ENCODE peak calls at places on chromosomes 2 and 18, in eight cellular contexts. I is uterus; F is kidney; L is mesendoderm; H is CD4-positive, alpha-beta memory T cell; T is left ventricle myocardium inferior; O is hepatocyte; X is small intestine. Y is an unnamed sample.

GRCh38 chr2:28449489-28450395 is 46.1 kb upstream of the PLB1 start:
- DNase-seq in O (peak; percentile 63), H (no peak), X (no peak), L (peak; percentile 71), I (no peak), T (no peak), F (no peak), Y (no peak)

GRCh38 chr18:25538175-25538922 is 186.4 kb upstream of the ZNF521 start:
- DNase-seq in X (no peak), H (no peak), I (no peak), F (no peak), L (no peak), T (no peak), O (no peak), Y (no peak)

GRCh38 chr18:9838144-9838877 is 47.5 kb upstream of the TXNDC2 start:
- DNase-seq in L (peak; percentile 99), O (peak; percentile 53), F (no peak), T (no peak), H (no peak), I (peak; percentile 37), X (no peak), Y (no peak)

GRCh38 chr2:53859354-53860159 is at the start of gene GPR75:
- DNase-seq in O (peak; percentile 10), X (peak; percentile 9), H (no peak), T (peak; percentile 29), F (peak; percentile 78), I (peak; percentile 20), L (peak; percentile 41), Y (no peak)

GRCh38 chr2:102027703-102028059 is 35.9 kb downstream of the IL1R2 start:
- DNase-seq in X (no peak), H (no peak), O (no peak), T (no peak), F (no peak), I (no peak), L (no peak), Y (no peak)

GRCh38 chr2:113116100-113116958 is 11.1 kb upstream of the IL1RN start:
- DNase-seq in T (no peak), L (no peak), O (no peak), H (no peak), X (no peak), I (no peak), F (no peak), Y (no peak)

GRCh38 chr2:227745594-227745993 is at the start of gene SCYGR8:
- DNase-seq in I (no peak), F (no peak), T (no peak), X (no peak), L (no peak), O (no peak), H (no peak), Y (no peak)

GRCh38 chr2:54671875-54672586 is 51.4 kb upstream of the EML6 start:
- DNase-seq in L (no peak), I (no peak), O (no peak), H (no peak), T (no peak), X (no peak), F (no peak), Y (no peak)

GRCh38 chr2:165055081-165055879 is 100.0 kb upstream of the SLC38A11 start:
- DNase-seq in L (peak; percentile 91), F (no peak), O (peak; percentile 60), T (no peak), X (peak; percentile 5), I (no peak), H (no peak), Y (no peak)

GRCh38 chr2:135755573-135755972 is 13.9 kb downstream of the UBXN4 start:
- DNase-seq in H (no peak), F (no peak), O (no peak), L (no peak), X (no peak), T (no peak), I (no peak), Y (no peak)

GRCh38 chr2:20457661-20458630 is 11.1 kb downstream of the RHOB start:
- DNase-seq in X (no peak), I (no peak), T (no peak), L (no peak), H (no peak), O (no peak), F (no peak), Y (no peak)

GRCh38 chr18:10047237-10047636 is 133.4 kb downstream of the VAPA start:
- DNase-seq in L (no peak), O (no peak), F (no peak), X (no peak), I (no peak), H (no peak), T (no peak), Y (no peak)

GRCh38 chr2:37892436-37893114 is 32.5 kb upstream of the RMDN2 start:
- DNase-seq in L (no peak), F (no peak), H (peak; percentile 40), I (no peak), T (no peak), X (no peak), O (no peak), Y (no peak)

GRCh38 chr2:27606611-27607010 is 22.2 kb downstream of the CCDC121 start:
- DNase-seq in L (no peak), F (no peak), O (no peak), T (no peak), H (no peak), I (no peak), X (no peak), Y (no peak)

GRCh38 chr2:192978317-192978874 is 783.7 kb upstream of the TMEFF2 start:
- DNase-seq in F (no peak), H (no peak), X (no peak), I (no peak), O (no peak), T (no peak), L (no peak), Y (no peak)

GRCh38 chr18:59787998-59788875 is 91.0 kb upstream of the CCBE1 start:
- DNase-seq in L (peak; percentile 39), X (no peak), I (no peak), T (no peak), O (peak; percentile 14), H (no peak), F (no peak), Y (peak; percentile 27)

GRCh38 chr2:147331790-147332419 is 512.9 kb upstream of the ACVR2A start:
- DNase-seq in T (no peak), X (peak; percentile 24), L (peak; percentile 52), F (no peak), O (peak; percentile 61), I (no peak), H (peak; percentile 54), Y (peak; percentile 16)

DNA sequence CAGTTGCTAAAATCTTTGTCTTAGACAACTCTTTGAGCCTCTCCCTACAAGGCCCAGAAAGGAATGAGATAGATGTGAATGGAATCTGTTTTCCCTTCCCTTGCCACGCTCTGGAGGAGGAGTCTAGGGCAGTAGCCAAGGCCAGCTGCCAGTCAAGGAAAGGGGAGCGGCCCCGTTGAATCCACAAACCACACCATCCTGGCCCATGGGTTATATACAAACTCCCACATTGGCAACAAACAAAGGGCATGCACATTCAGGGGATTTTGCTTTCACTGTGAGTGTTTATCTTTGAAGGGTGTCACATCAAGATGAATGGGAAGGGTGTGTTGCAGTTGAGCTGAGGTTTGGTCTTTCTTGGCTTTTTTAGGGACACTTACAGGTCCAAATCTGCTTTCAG is 6.0 kb upstream of the CASP8 start:
- DNase-seq in F (no peak), T (no peak), H (no peak), X (peak; percentile 35), O (no peak), L (peak; percentile 93), I (no peak), Y (no peak)
- H3K4me1 ChIP-seq in F (no peaks in the 10 kb centered on the region), T (peaks cover 21% of the 10 kb centered on the region), H (peaks cover 98% of the 10 kb centered on the region), X (peaks cover 4% of the 10 kb centered on the region), O (peaks cover 3% of the 10 kb centered on the region), L (peaks cover 13% of the 10 kb centered on the region), I (no peaks in the 10 kb centered on the region), Y (peaks cover 3% of the 10 kb centered on the region)

GRCh38 chr2:64133828-64134227 is 10.4 kb downstream of the PELI1 start:
- DNase-seq in O (no peak), F (no peak), H (no peak), I (no peak), X (no peak), L (no peak), T (no peak), Y (no peak)
- H3K4me1 ChIP-seq in O (peaks cover 24% of the 10 kb centered on the region), F (no peaks in the 10 kb centered on the region), H (peaks cover 78% of the 10 kb centered on the region), I (peaks cover 16% of the 10 kb centered on the region), X (no peaks in the 10 kb centered on the region), L (peaks cover 2% of the 10 kb centered on the region), T (peaks cover 73% of the 10 kb centered on the region), Y (peaks cover 29% of the 10 kb centered on the region)

GRCh38 chr2:195458936-195459335 is 198.1 kb upstream of the SLC39A10 start:
- DNase-seq in F (no peak), I (no peak), O (no peak), L (no peak), T (no peak), X (no peak), H (no peak), Y (no peak)
- H3K4me1 ChIP-seq in F (no peaks in the 10 kb centered on the region), I (no peaks in the 10 kb centered on the region), O (no peaks in the 10 kb centered on the region), L (no peaks in the 10 kb centered on the region), T (no peaks in the 10 kb centered on the region), X (no peaks in the 10 kb centered on the region), H (no peaks in the 10 kb centered on the region), Y (no peaks in the 10 kb centered on the region)

DNA sequence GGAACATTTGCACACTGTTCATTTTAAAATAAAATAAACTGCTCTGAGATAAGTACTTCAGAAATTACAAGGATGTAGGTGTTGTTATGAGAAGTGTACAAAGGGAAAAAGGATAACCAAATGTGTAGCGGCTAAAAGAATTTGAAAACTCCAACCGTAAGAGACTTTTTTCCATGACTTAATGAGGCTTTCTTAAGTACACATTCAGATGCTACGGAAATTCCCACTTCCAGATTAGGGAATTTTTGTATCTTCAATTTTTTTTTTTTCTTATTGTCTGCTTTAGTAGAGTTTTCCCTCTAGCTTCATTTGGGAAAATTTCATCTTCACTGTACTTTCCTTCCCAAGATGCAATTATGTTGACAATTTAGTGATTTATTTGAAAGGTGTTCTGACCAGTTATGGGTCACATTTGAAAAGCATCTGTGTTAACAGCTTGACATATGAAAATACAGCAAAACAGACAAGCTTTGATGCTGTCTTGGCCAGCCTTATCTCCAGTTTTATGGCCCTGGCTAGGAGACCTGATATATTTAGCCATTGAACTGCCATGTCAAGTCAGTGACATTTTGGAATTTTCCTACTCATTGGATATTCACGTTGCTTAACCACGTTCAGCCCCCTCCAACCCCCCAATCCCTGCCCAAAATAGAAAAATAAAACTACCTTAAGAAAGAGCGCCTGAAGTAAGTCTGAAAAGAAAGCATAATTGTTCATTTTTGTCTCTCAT is 105.6 kb downstream of the FEZ2 start:
- DNase-seq in I (no peak), O (no peak), X (no peak), T (no peak), F (no peak), L (no peak), H (no peak), Y (no peak)
- H3K4me1 ChIP-seq in I (no peaks in the 10 kb centered on the region), O (peaks cover 16% of the 10 kb centered on the region), X (no peaks in the 10 kb centered on the region), T (peaks cover 26% of the 10 kb centered on the region), F (no peaks in the 10 kb centered on the region), L (peaks cover 2% of the 10 kb centered on the region), H (no peaks in the 10 kb centered on the region), Y (peaks cover 51% of the 10 kb centered on the region)